ENCODE peak calls at places on chromosomes 1 and 21, in seven cellular contexts. One of them, this sample, is unnamed.

GRCh38 chr1:56229183-56229582 is 350.2 kb downstream of the PLPP3 start:
- DNase-seq in fibroblast of pulmonary artery: no peak
- DNase-seq in foreskin fibroblast: no peak
- DNase-seq in GM23338: peak; percentile 48
- DNase-seq in fibroblast of lung: no peak
- DNase-seq in esophagus muscularis mucosa: no peak
- DNase-seq in lower lobe of right lung: no peak
- DNase-seq in this sample: no peak

GRCh38 chr21:42849759-42850412 is 29.5 kb downstream of the WDR4 start:
- DNase-seq in fibroblast of pulmonary artery: no peak
- DNase-seq in foreskin fibroblast: no peak
- DNase-seq in GM23338: no peak
- DNase-seq in fibroblast of lung: no peak
- DNase-seq in esophagus muscularis mucosa: no peak
- DNase-seq in lower lobe of right lung: no peak
- DNase-seq in this sample: no peak

GRCh38 chr1:242088875-242089274 is 90.0 kb upstream of the MAP1LC3C start:
- DNase-seq in fibroblast of pulmonary artery: no peak
- DNase-seq in foreskin fibroblast: no peak
- DNase-seq in GM23338: no peak
- DNase-seq in fibroblast of lung: no peak
- DNase-seq in esophagus muscularis mucosa: no peak
- DNase-seq in lower lobe of right lung: no peak
- DNase-seq in this sample: no peak

GRCh38 chr1:67724928-67725560 is 40.0 kb downstream of the GADD45A start:
- DNase-seq in fibroblast of pulmonary artery: peak; percentile 95
- DNase-seq in foreskin fibroblast: peak; percentile 94
- DNase-seq in GM23338: no peak
- DNase-seq in fibroblast of lung: peak; percentile 86
- DNase-seq in esophagus muscularis mucosa: no peak
- DNase-seq in lower lobe of right lung: no peak
- DNase-seq in this sample: peak; percentile 30

GRCh38 chr1:31396633-31397351 is 16.2 kb upstream of the SERINC2 start:
- DNase-seq in fibroblast of pulmonary artery: peak; percentile 48
- DNase-seq in foreskin fibroblast: peak; percentile 98
- DNase-seq in GM23338: peak; percentile 62
- DNase-seq in fibroblast of lung: peak; percentile 77
- DNase-seq in esophagus muscularis mucosa: no peak
- DNase-seq in lower lobe of right lung: no peak
- DNase-seq in this sample: no peak

GRCh38 chr1:226980565-226981385 is 40.7 kb downstream of the COQ8A start:
- DNase-seq in fibroblast of pulmonary artery: no peak
- DNase-seq in foreskin fibroblast: no peak
- DNase-seq in GM23338: no peak
- DNase-seq in fibroblast of lung: no peak
- DNase-seq in esophagus muscularis mucosa: no peak
- DNase-seq in lower lobe of right lung: no peak
- DNase-seq in this sample: peak; percentile 57

GRCh38 chr21:37712204-37712934 is 203.9 kb downstream of the KCNJ6 start:
- DNase-seq in fibroblast of pulmonary artery: peak; percentile 80
- DNase-seq in foreskin fibroblast: peak; percentile 89
- DNase-seq in GM23338: peak; percentile 88
- DNase-seq in fibroblast of lung: peak; percentile 78
- DNase-seq in esophagus muscularis mucosa: no peak
- DNase-seq in lower lobe of right lung: peak; percentile 72
- DNase-seq in this sample: peak; percentile 62

GRCh38 chr1:228363686-228364067 is 43.0 kb downstream of the TRIM11 start:
- DNase-seq in fibroblast of pulmonary artery: no peak
- DNase-seq in foreskin fibroblast: no peak
- DNase-seq in GM23338: no peak
- DNase-seq in fibroblast of lung: no peak
- DNase-seq in esophagus muscularis mucosa: no peak
- DNase-seq in lower lobe of right lung: peak; percentile 27
- DNase-seq in this sample: no peak

GRCh38 chr1:200154069-200154767 is 126.7 kb downstream of the NR5A2 start:
- DNase-seq in fibroblast of pulmonary artery: peak; percentile 58
- DNase-seq in foreskin fibroblast: no peak
- DNase-seq in GM23338: no peak
- DNase-seq in fibroblast of lung: no peak
- DNase-seq in esophagus muscularis mucosa: no peak
- DNase-seq in lower lobe of right lung: no peak
- DNase-seq in this sample: no peak

GRCh38 chr21:34935868-34936267 is 113.2 kb downstream of the RUNX1 start:
- DNase-seq in fibroblast of pulmonary artery: no peak
- DNase-seq in foreskin fibroblast: peak; percentile 15
- DNase-seq in GM23338: no peak
- DNase-seq in fibroblast of lung: no peak
- DNase-seq in esophagus muscularis mucosa: no peak
- DNase-seq in lower lobe of right lung: no peak
- DNase-seq in this sample: no peak

GRCh38 chr1:185297986-185298385 is 19.1 kb downstream of the IVNS1ABP start:
- DNase-seq in fibroblast of pulmonary artery: peak; percentile 33
- DNase-seq in foreskin fibroblast: peak; percentile 37
- DNase-seq in GM23338: no peak
- DNase-seq in fibroblast of lung: no peak
- DNase-seq in esophagus muscularis mucosa: no peak
- DNase-seq in lower lobe of right lung: no peak
- DNase-seq in this sample: no peak

GRCh38 chr1:213651077-213651476 is 336.7 kb upstream of the PROX1 start:
- DNase-seq in fibroblast of pulmonary artery: no peak
- DNase-seq in foreskin fibroblast: no peak
- DNase-seq in GM23338: no peak
- DNase-seq in fibroblast of lung: no peak
- DNase-seq in esophagus muscularis mucosa: no peak
- DNase-seq in lower lobe of right lung: no peak
- DNase-seq in this sample: no peak

GRCh38 chr1:77888071-77888428 is 374 bp upstream of the NEXN start:
- DNase-seq in fibroblast of pulmonary artery: peak; percentile 80
- DNase-seq in foreskin fibroblast: peak; percentile 79
- DNase-seq in GM23338: no peak
- DNase-seq in fibroblast of lung: peak; percentile 95
- DNase-seq in esophagus muscularis mucosa: no peak
- DNase-seq in lower lobe of right lung: no peak
- DNase-seq in this sample: peak; percentile 62

GRCh38 chr1:198711837-198712236 is 73.0 kb downstream of the PTPRC start:
- DNase-seq in fibroblast of pulmonary artery: no peak
- DNase-seq in foreskin fibroblast: no peak
- DNase-seq in GM23338: no peak
- DNase-seq in fibroblast of lung: no peak
- DNase-seq in esophagus muscularis mucosa: no peak
- DNase-seq in lower lobe of right lung: no peak
- DNase-seq in this sample: no peak

GRCh38 chr21:44427241-44428120 is 27.8 kb upstream of the LRRC3 start:
- DNase-seq in fibroblast of pulmonary artery: no peak
- DNase-seq in foreskin fibroblast: no peak
- DNase-seq in GM23338: no peak
- DNase-seq in fibroblast of lung: no peak
- DNase-seq in esophagus muscularis mucosa: no peak
- DNase-seq in lower lobe of right lung: peak; percentile 45
- DNase-seq in this sample: no peak

GRCh38 chr1:61182049-61182448 is 99.7 kb downstream of the NFIA start:
- DNase-seq in fibroblast of pulmonary artery: peak; percentile 68
- DNase-seq in foreskin fibroblast: peak; percentile 92
- DNase-seq in GM23338: no peak
- DNase-seq in fibroblast of lung: peak; percentile 53
- DNase-seq in esophagus muscularis mucosa: no peak
- DNase-seq in lower lobe of right lung: no peak
- DNase-seq in this sample: no peak

GRCh38 chr1:160209656-160210046 is 4.5 kb downstream of the PEA15 start:
- DNase-seq in fibroblast of pulmonary artery: no peak
- DNase-seq in foreskin fibroblast: no peak
- DNase-seq in GM23338: peak; percentile 50
- DNase-seq in fibroblast of lung: no peak
- DNase-seq in esophagus muscularis mucosa: no peak
- DNase-seq in lower lobe of right lung: no peak
- DNase-seq in this sample: peak; percentile 47
- H3K4me3 ChIP-seq in fibroblast of pulmonary artery: no peak overlapping the region
- H3K4me3 ChIP-seq in foreskin fibroblast: no peak overlapping the region
- H3K4me3 ChIP-seq in GM23338: no peak overlapping the region
- H3K4me3 ChIP-seq in fibroblast of lung: no peak overlapping the region
- H3K4me3 ChIP-seq in esophagus muscularis mucosa: no peak overlapping the region
- H3K4me3 ChIP-seq in lower lobe of right lung: no peak overlapping the region
- H3K4me3 ChIP-seq in this sample: no peak overlapping the region

DNA sequence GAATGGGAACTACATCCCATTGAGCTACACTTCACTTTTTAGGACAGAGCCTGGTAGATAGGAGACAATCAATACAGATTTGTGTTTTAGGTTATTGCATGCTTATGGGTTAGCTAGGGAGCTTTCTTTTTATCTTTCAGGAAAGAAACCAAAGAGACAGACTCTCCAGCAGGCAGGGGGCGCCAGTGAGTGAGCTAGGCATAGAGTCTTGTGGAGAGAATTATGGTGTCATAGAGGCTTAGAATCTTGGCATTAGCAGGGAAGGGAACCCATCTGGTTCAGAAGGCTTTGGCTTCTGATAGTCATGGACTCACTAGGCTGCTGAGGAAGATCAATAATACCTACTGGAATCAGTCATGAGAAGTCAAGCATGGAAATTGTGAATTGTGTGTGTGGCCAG is at the start of gene SMCP:
- DNase-seq in fibroblast of pulmonary artery: no peak
- DNase-seq in foreskin fibroblast: no peak
- DNase-seq in GM23338: peak; percentile 79
- DNase-seq in fibroblast of lung: no peak
- DNase-seq in esophagus muscularis mucosa: no peak
- DNase-seq in lower lobe of right lung: no peak
- DNase-seq in this sample: no peak
- TF ChIP-seq CTCF in fibroblast of pulmonary artery: peak; percentile 2
- TF ChIP-seq CTCF in foreskin fibroblast: no peak
- TF ChIP-seq CTCF in GM23338: peak; percentile 73
- TF ChIP-seq CTCF in fibroblast of lung: no peak
- TF ChIP-seq CTCF in esophagus muscularis mucosa: no peak
- TF ChIP-seq CTCF in lower lobe of right lung: peak; percentile 8
- TF ChIP-seq CTCF in this sample: no peak

GRCh38 chr21:14762734-14763694 is 216.9 kb upstream of the SAMSN1 start:
- DNase-seq in fibroblast of pulmonary artery: no peak
- DNase-seq in foreskin fibroblast: no peak
- DNase-seq in GM23338: no peak
- DNase-seq in fibroblast of lung: no peak
- DNase-seq in esophagus muscularis mucosa: no peak
- DNase-seq in lower lobe of right lung: no peak
- DNase-seq in this sample: no peak
- H3K4me3 ChIP-seq in fibroblast of pulmonary artery: no peak overlapping the region
- H3K4me3 ChIP-seq in foreskin fibroblast: no peak overlapping the region
- H3K4me3 ChIP-seq in GM23338: no peak overlapping the region
- H3K4me3 ChIP-seq in fibroblast of lung: no peak overlapping the region
- H3K4me3 ChIP-seq in esophagus muscularis mucosa: no peak overlapping the region
- H3K4me3 ChIP-seq in lower lobe of right lung: peak overlapping the region; percentile 26
- H3K4me3 ChIP-seq in this sample: no peak overlapping the region

DNA sequence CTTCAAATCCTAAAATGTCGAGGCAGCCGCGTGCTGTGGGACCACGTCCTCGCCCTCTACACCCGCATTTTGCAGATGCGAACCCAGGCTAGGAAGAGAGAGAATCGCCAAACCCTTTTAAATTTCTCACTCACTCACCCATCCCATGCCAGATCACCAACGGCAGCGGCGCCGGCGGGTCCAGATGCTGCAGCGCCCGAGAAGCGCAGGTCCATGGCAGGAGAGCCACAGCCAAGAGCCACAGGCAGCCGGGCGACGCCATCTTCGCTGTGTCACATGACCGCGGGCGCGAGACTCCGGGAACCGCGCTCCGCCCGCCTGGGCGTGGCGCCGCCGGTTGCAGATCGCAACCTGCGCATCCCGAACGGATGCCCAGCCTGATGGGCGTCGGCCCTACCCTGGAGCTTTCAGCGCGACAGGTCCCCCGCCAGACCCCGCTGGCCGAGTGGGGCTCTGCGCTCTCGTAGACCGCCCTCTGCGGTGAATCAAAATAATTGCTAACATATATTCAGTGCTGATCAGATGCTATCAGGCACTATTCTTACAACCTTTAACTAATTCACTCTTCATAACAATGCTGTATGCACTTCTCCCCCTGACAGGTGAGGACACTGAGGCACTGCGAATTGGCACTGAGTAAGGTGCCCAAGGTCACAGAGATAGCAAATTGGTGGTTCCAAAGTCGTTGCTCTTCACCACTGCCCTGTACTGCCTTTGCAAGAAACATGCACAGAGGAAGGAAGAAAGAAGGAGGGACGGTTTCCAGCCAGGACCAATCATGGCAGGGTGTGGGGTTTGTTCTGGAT is at the start of gene PPT1:
- DNase-seq in fibroblast of pulmonary artery: peak; percentile 67
- DNase-seq in foreskin fibroblast: peak; percentile 89
- DNase-seq in GM23338: peak; percentile 91
- DNase-seq in fibroblast of lung: peak; percentile 65
- DNase-seq in esophagus muscularis mucosa: peak; percentile 94
- DNase-seq in lower lobe of right lung: peak; percentile 90
- DNase-seq in this sample: peak; percentile 74
- TF ChIP-seq CTCF in fibroblast of pulmonary artery: peak; percentile 24
- TF ChIP-seq CTCF in foreskin fibroblast: peak; percentile 21
- TF ChIP-seq CTCF in GM23338: no peak
- TF ChIP-seq CTCF in fibroblast of lung: peak; percentile 27
- TF ChIP-seq CTCF in esophagus muscularis mucosa: peak; percentile 14
- TF ChIP-seq CTCF in lower lobe of right lung: peak; percentile 25
- TF ChIP-seq CTCF in this sample: peak; percentile 8

GRCh38 chr1:155071701-155072100 is 6.9 kb upstream of the EFNA3 start:
- DNase-seq in fibroblast of pulmonary artery: no peak
- DNase-seq in foreskin fibroblast: no peak
- DNase-seq in GM23338: peak; percentile 99
- DNase-seq in fibroblast of lung: no peak
- DNase-seq in esophagus muscularis mucosa: no peak
- DNase-seq in lower lobe of right lung: no peak
- DNase-seq in this sample: no peak
- H3K4me3 ChIP-seq in fibroblast of pulmonary artery: no peak overlapping the region
- H3K4me3 ChIP-seq in foreskin fibroblast: no peak overlapping the region
- H3K4me3 ChIP-seq in GM23338: peak overlapping the region; percentile 66
- H3K4me3 ChIP-seq in fibroblast of lung: no peak overlapping the region
- H3K4me3 ChIP-seq in esophagus muscularis mucosa: peak overlapping the region; percentile 54
- H3K4me3 ChIP-seq in lower lobe of right lung: peak overlapping the region; percentile 55
- H3K4me3 ChIP-seq in this sample: no peak overlapping the region

DNA sequence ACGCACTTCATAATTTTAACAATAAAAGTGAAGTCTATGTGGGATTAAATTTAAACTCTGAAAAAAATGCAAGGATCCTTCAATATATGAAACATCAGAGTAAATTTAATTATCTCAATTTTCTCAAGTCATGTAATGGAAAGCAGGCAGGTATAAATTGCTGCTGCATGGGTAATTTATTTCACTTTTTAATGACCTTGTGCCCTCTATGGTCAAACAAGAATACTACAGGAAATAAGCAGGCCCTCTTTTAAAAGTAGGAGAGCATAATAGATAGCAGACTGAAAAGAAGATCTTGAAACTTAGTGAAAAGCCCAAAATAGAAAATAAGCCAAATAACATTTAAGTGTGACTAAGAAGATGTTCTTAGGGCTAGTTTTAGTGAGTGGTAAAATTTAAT is 22.9 kb downstream of the BCAS2 start:
- DNase-seq in fibroblast of pulmonary artery: peak; percentile 28
- DNase-seq in foreskin fibroblast: peak; percentile 5
- DNase-seq in GM23338: peak; percentile 56
- DNase-seq in fibroblast of lung: peak; percentile 11
- DNase-seq in esophagus muscularis mucosa: no peak
- DNase-seq in lower lobe of right lung: no peak
- DNase-seq in this sample: no peak
- TF ChIP-seq CTCF in fibroblast of pulmonary artery: peak; percentile 36
- TF ChIP-seq CTCF in foreskin fibroblast: no peak
- TF ChIP-seq CTCF in GM23338: no peak
- TF ChIP-seq CTCF in fibroblast of lung: no peak
- TF ChIP-seq CTCF in esophagus muscularis mucosa: peak; percentile 26
- TF ChIP-seq CTCF in lower lobe of right lung: peak; percentile 38
- TF ChIP-seq CTCF in this sample: no peak

This sample was measured in thyroid gland.